ENCODE peak calls at places on chromosome 11, in seven cellular contexts. F is esophagus squamous epithelium, T is kidney, Q is Panc1, J is brain microvascular endothelial cell, I is GM23338, P is psoas muscle. L is an unnamed sample.
A peak's percentile ranks its signal among the peaks of the same experiment; 100 is the strongest.

GRCh38 chr11:7511405-7511804 is 2.4 kb upstream of the PPFIBP2 start:
- DNase-seq in F (no peak), T (no peak), Q (no peak), J (no peak), I (no peak), P (peak; percentile 56), L (peak; percentile 71)

GRCh38 chr11:92322225-92322624 is 97.6 kb downstream of the FAT3 start:
- DNase-seq in F (no peak), T (no peak), Q (no peak), J (peak; percentile 74), I (no peak), P (no peak), L (no peak)

GRCh38 chr11:35043933-35044332 is 95.0 kb upstream of the CD44 start:
- DNase-seq in F (no peak), T (no peak), Q (no peak), J (no peak), I (no peak), P (no peak), L (no peak)

GRCh38 chr11:72673943-72674828 is at the start of gene PDE2A:
- DNase-seq in F (no peak), T (peak; percentile 62), Q (no peak), J (no peak), I (peak; percentile 73), P (no peak), L (no peak)

GRCh38 chr11:33622806-33623205 is 77.8 kb downstream of the C11orf91 start:
- DNase-seq in F (no peak), T (no peak), Q (no peak), J (no peak), I (no peak), P (no peak), L (no peak)

GRCh38 chr11:103582351-103582909 is 454.0 kb upstream of the DDI1 start:
- DNase-seq in F (no peak), T (no peak), Q (no peak), J (no peak), I (no peak), P (no peak), L (no peak)

GRCh38 chr11:62024975-62025374 is 57.5 kb upstream of the FTH1 start:
- DNase-seq in F (no peak), T (no peak), Q (no peak), J (no peak), I (no peak), P (no peak), L (no peak)

GRCh38 chr11:112655386-112655785 is 305.8 kb upstream of the NCAM1 start:
- DNase-seq in F (peak; percentile 3), T (peak; percentile 92), Q (no peak), J (peak; percentile 18), I (no peak), P (peak; percentile 77), L (peak; percentile 77)

GRCh38 chr11:62566247-62566646 is 7.4 kb downstream of the EEF1G start:
- DNase-seq in F (no peak), T (no peak), Q (no peak), J (no peak), I (no peak), P (no peak), L (no peak)

GRCh38 chr11:70404244-70404643 is 5.9 kb downstream of the CTTN start:
- DNase-seq in F (no peak), T (peak; percentile 35), Q (no peak), J (no peak), I (no peak), P (no peak), L (no peak)

GRCh38 chr11:82046778-82047177 is 686.9 kb downstream of the FAM181B start:
- DNase-seq in F (no peak), T (no peak), Q (no peak), J (peak; percentile 24), I (no peak), P (no peak), L (no peak)

GRCh38 chr11:67045314-67045713 is 11.3 kb upstream of the RHOD start:
- DNase-seq in F (no peak), T (no peak), Q (no peak), J (peak; percentile 94), I (no peak), P (peak; percentile 50), L (peak; percentile 90)

GRCh38 chr11:96091476-96091875 is 167.6 kb upstream of the MTMR2 start:
- DNase-seq in F (no peak), T (no peak), Q (peak; percentile 20), J (no peak), I (no peak), P (no peak), L (no peak)

GRCh38 chr11:70826541-70826943 is 425.8 kb downstream of the SHANK2 start:
- DNase-seq in F (no peak), T (peak; percentile 45), Q (no peak), J (no peak), I (peak; percentile 62), P (no peak), L (no peak)

GRCh38 chr11:119844808-119845207 is 115.8 kb upstream of the NECTIN1 start:
- DNase-seq in F (no peak), T (no peak), Q (no peak), J (no peak), I (no peak), P (no peak), L (no peak)

GRCh38 chr11:95584180-95584579 is 205.4 kb downstream of the FAM76B start:
- DNase-seq in F (no peak), T (no peak), Q (no peak), J (no peak), I (no peak), P (no peak), L (no peak)

GRCh38 chr11:106691807-106692365 is 326.4 kb downstream of the GUCY1A2 start:
- DNase-seq in F (no peak), T (no peak), Q (no peak), J (peak; percentile 22), I (no peak), P (no peak), L (no peak)

GRCh38 chr11:20058749-20059458 is 101.4 kb downstream of the DBX1 start:
- DNase-seq in F (no peak), T (no peak), Q (no peak), J (no peak), I (no peak), P (no peak), L (no peak)
- H3K36me3 ChIP-seq in F (peaks cover 66% of the 10 kb centered on the region), T (peaks cover 40% of the 10 kb centered on the region), Q (no peaks in the 10 kb centered on the region), J (peaks cover 36% of the 10 kb centered on the region), I (peaks cover 46% of the 10 kb centered on the region), P (no peaks in the 10 kb centered on the region), L (peaks cover 4% of the 10 kb centered on the region)

DNA sequence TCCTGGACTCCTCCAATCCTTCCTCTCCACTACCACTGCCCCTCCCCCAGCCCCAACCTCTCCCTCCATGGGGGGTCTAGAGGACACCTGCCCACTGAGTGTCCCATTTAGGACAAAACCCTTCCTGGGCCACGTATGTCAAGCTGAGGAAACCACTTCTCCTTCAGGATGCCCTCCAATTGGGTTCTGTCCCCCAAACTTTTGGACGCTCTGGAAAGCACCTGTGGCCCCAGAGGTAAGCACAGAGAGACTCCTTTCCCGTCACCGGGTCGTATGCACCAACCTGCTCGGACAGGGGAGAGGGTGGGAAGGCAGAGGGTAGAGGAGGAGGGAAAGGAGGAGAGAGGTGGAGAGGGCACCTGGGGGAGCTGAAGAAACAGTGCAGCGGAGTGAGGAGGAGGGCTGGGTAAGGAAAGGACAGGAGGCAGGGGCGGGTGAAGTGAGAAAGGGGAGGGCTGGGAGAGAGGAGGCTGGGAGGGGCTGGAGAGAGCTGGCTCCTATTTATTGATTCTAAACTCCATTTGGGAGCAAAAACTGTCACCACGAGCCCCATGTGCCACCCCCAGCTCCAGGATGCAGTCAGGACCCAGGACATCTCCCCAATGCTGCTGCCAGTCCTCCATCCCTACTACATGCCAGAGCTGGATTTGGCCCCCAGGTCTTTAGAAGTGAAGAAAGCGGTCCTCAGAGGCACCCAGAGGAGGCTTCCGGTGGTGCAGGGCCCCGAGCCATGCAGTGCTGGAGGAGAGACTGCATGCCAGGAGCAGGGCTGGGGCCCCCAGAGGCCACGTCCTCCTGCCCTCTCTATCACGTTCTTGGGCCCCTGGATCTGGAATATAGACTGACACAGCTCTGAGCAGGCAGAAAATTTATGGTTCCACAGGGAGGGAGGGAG is 53.6 kb downstream of the SLC22A12 start:
- DNase-seq in F (no peak), T (no peak), Q (no peak), J (no peak), I (peak; percentile 71), P (no peak), L (no peak)
- H3K4me3 ChIP-seq in F (no peak overlapping the region), T (no peak overlapping the region), Q (no peak overlapping the region), J (no peak overlapping the region), I (peak overlapping the region; percentile 77), P (no peak overlapping the region), L (no peak overlapping the region)

DNA sequence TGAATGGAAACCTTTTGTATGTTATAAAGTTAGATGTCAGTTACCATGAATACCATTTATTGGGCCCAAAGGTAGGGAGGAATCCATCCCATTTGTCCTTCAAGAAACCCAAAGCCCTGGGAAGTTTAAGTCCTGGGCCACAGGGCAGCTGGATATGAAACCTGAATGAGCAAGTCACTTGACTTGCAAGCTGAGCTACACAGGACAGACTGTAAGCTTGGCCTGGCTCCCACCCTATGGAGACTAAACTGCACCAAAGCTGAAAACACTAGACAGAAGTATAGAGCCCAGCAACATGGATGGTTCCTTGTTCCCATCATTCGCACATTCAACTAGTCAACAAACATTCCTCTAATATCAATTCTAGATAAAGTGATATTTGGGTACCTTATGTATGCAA is 71.3 kb downstream of the KCNC1 start:
- DNase-seq in F (no peak), T (no peak), Q (no peak), J (no peak), I (no peak), P (no peak), L (no peak)
- H3K27ac ChIP-seq in F (no peak overlapping the region), T (no peak overlapping the region), Q (no peak overlapping the region), J (no peak overlapping the region), I (no peak overlapping the region), P (no peak overlapping the region), L (no peak overlapping the region)

GRCh38 chr11:126193038-126193478 is 18.4 kb downstream of the RPUSD4 start:
- DNase-seq in F (no peak), T (no peak), Q (no peak), J (no peak), I (no peak), P (no peak), L (no peak)
- H3K36me3 ChIP-seq in F (peaks cover 89% of the 10 kb centered on the region), T (peaks cover 12% of the 10 kb centered on the region), Q (peaks cover 8% of the 10 kb centered on the region), J (peaks cover 2% of the 10 kb centered on the region), I (peaks cover 12% of the 10 kb centered on the region), P (no peaks in the 10 kb centered on the region), L (no peaks in the 10 kb centered on the region)

GRCh38 chr11:130849215-130849568 is 67.1 kb downstream of the SNX19 start:
- DNase-seq in F (no peak), T (no peak), Q (no peak), J (no peak), I (no peak), P (no peak), L (no peak)
- H3K4me3 ChIP-seq in F (no peak overlapping the region), T (no peak overlapping the region), Q (no peak overlapping the region), J (no peak overlapping the region), I (no peak overlapping the region), P (no peak overlapping the region), L (no peak overlapping the region)

GRCh38 chr11:12541588-12542151 is 132.6 kb upstream of the TEAD1 start:
- DNase-seq in F (no peak), T (no peak), Q (no peak), J (no peak), I (no peak), P (no peak), L (no peak)

GRCh38 chr11:12544986-12545775 is 129.0 kb upstream of the TEAD1 start:
- DNase-seq in F (no peak), T (no peak), Q (no peak), J (peak; percentile 47), I (no peak), P (no peak), L (no peak)

GRCh38 chr11:12546122-12546521 is 128.1 kb upstream of the TEAD1 start:
- DNase-seq in F (no peak), T (no peak), Q (no peak), J (no peak), I (no peak), P (no peak), L (no peak)

GRCh38 chr11:12542186-12542935 is 131.9 kb upstream of the TEAD1 start:
- DNase-seq in F (no peak), T (no peak), Q (no peak), J (no peak), I (no peak), P (no peak), L (no peak)

GRCh38 chr11:12543596-12544415 is 130.4 kb upstream of the TEAD1 start:
- DNase-seq in F (no peak), T (no peak), Q (no peak), J (no peak), I (no peak), P (no peak), L (no peak)
- H3K27ac ChIP-seq in F (no peak overlapping the region), T (no peak overlapping the region), Q (no peak overlapping the region), J (no peak overlapping the region), I (no peak overlapping the region), P (no peak overlapping the region), L (no peak overlapping the region)